ENCODE peak calls at places on chromosomes 13 and 19, in four cellular contexts. I, S, E and K are unnamed samples.

GRCh38 chr19:46132508-46133100 is 8.1 kb upstream of the IGFL3 start:
- DNase-seq in S (no peak), E (no peak), I (no peak), K (no peak)

GRCh38 chr13:98598043-98598442 is 21.1 kb upstream of the STK24 start:
- DNase-seq in I (no peak), E (no peak), S (no peak), K (no peak)

GRCh38 chr13:20222553-20222952 is 9.6 kb downstream of the GJB6 start:
- DNase-seq in E (no peak), S (no peak), I (no peak), K (no peak)

GRCh38 chr19:13825489-13826475 is 30.5 kb downstream of the ZSWIM4 start:
- DNase-seq in S (peak; percentile 48), I (no peak), E (no peak), K (no peak)

GRCh38 chr19:43664008-43664407 is 6.0 kb downstream of the PLAUR start:
- DNase-seq in I (no peak), S (no peak), E (no peak), K (no peak)

GRCh38 chr19:5452594-5453565 is 2.3 kb upstream of the ZNRF4 start:
- DNase-seq in S (no peak), I (peak; percentile 46), E (no peak), K (no peak)

GRCh38 chr19:38898788-38899446 is 501 bp downstream of the SIRT2 start:
- DNase-seq in S (peak; percentile 18), E (peak; percentile 10), I (peak; percentile 54), K (no peak)

GRCh38 chr19:13045812-13046211 is 50.5 kb downstream of the NFIX start:
- DNase-seq in S (no peak), I (no peak), E (no peak), K (no peak)

GRCh38 chr19:13689050-13689449 is 75.3 kb upstream of the MRI1 start:
- DNase-seq in S (peak; percentile 20), E (no peak), I (no peak), K (no peak)

GRCh38 chr13:75271851-75272250 is 210.1 kb downstream of the TBC1D4 start:
- DNase-seq in I (no peak), E (peak; percentile 33), S (no peak), K (no peak)

GRCh38 chr19:13094285-13094595 is 8.4 kb downstream of the LYL1 start:
- DNase-seq in E (no peak), I (no peak), S (no peak), K (no peak)

GRCh38 chr13:97141564-97142005 is 80.5 kb upstream of the MBNL2 start:
- DNase-seq in I (peak; percentile 83), E (peak; percentile 87), S (peak; percentile 20), K (peak; percentile 32)

GRCh38 chr13:22103628-22104027 is 432.8 kb downstream of the FGF9 start:
- DNase-seq in S (no peak), E (no peak), I (no peak), K (no peak)

GRCh38 chr13:20938302-20938701 is 35.8 kb upstream of the XPO4 start:
- DNase-seq in E (no peak), S (no peak), I (no peak), K (no peak)

GRCh38 chr19:10292789-10293636 is 3.3 kb downstream of the ICAM5 start:
- DNase-seq in I (no peak), E (no peak), S (no peak), K (no peak)
- H3K4me3 ChIP-seq in I (no peak overlapping the region), E (no peak overlapping the region), S (peak overlapping the region; percentile 50), K (peak overlapping the region; percentile 46)

DNA sequence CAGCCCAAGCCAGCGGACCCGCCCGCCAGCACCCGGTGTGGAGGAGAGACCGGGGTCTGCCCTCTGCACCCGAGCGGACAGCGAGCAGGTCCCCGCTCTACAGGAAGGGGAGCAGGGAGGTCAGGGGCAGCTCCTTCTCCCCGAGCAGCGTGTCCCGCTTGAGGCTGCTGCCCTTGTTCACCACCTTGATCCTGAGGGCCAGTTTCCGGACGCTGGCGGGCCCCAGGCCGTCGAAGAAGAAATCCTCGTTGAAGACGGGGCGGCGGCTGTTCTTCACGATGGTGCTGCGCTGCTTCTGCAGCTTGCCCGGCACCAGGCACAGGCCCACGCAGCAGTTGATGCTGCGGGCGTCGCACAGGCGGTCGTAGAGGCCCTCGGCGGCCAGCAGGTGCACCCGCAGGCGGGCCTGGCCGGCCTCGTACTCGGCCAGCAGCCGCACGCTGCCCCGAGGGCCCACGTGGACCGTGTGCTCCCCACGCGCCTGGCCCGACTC is 1.9 kb downstream of the C2CD4C start:
- DNase-seq in E (no peak), I (no peak), S (no peak), K (no peak)
- TF ChIP-seq CTCF in E (no peak), I (no peak), S (no peak), K (no peak)

DNA sequence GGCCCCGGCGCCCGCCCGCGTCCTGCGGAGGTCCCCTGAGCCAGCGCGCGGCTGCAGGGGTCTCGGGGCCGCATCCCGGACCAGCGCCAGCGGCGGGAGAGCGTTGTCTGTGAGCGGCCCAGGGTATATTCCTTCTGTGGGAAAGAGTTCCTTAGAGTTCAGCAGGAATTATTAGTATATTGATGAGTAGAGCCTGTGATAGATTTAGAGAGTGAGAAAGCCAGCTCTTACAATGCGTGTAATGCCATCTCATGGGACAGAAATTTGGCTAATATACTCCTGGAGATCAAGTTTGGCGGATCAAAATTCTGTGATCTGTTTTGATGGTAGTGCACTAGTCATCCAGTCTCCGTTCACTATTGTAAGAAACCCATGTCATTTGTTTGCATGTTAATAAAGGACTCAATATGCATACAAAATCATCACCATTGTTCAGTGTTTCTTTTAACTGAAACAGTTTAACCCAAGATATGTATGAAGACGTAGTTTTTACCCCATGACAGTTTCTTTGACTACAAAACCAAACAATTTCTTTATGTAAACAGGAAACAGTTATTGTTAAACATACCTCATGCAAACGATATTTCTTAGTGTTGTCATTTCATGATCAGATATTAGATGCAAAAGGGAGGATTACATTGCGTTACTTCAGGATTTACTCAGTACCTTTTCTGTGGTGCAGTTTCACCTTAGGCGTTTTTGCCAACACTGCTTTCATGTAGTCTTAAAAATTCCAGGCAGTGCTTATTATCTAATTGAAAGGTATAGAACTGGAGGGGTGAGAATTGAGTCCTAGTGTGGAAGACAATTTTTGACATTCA is 9.9 kb downstream of the TNFRSF19 start:
- DNase-seq in S (peak; percentile 59), E (peak; percentile 29), I (no peak), K (no peak)
- H3K4me3 ChIP-seq in S (peak overlapping the region; percentile 82), E (peak overlapping the region; percentile 72), I (peak overlapping the region; percentile 67), K (peak overlapping the region; percentile 67)

GRCh38 chr19:19775891-19776205 is 42.9 kb upstream of the ZNF14 start:
- DNase-seq in I (no peak), S (no peak), E (no peak), K (no peak)

GRCh38 chr19:19774354-19775033 is 41.6 kb upstream of the ZNF14 start:
- DNase-seq in E (no peak), S (no peak), I (no peak), K (no peak)

GRCh38 chr19:19778666-19779065 is 42.9 kb downstream of the ZNF506 start:
- DNase-seq in S (no peak), I (no peak), E (no peak), K (no peak)

GRCh38 chr19:19777692-19778091 is 43.9 kb downstream of the ZNF506 start:
- DNase-seq in I (no peak), E (no peak), S (no peak), K (no peak)

GRCh38 chr19:19776206-19777008 is 43.5 kb upstream of the ZNF14 start:
- DNase-seq in I (peak; percentile 75), S (peak; percentile 98), E (peak; percentile 99), K (peak; percentile 98)
- TF ChIP-seq CTCF in I (no peak), S (no peak), E (no peak), K (no peak)

DNA sequence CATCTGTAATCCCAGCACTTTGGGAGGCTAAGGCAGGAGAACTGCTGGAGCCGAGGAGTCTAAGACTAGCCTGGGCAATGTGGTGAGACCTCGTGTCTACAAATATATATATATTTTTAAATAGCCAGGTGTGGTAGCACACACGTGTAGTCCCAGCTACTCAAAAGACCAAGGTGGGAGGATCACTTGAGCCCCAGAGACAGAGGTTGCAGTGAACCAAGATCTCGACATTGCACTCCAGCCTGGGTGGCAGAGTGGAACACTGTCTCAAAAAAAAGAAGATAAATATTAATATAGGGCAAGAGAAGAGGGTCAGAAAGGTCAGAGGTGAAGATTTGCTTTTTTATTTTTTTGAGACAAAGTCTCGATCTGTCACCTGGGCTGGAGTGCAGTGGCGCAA is 5.5 kb upstream of the MRPL4 start:
- DNase-seq in I (no peak), E (no peak), S (no peak), K (no peak)
- H3K4me3 ChIP-seq in I (no peak overlapping the region), E (no peak overlapping the region), S (no peak overlapping the region), K (no peak overlapping the region)

GRCh38 chr13:41411536-41411935 is 45.8 kb upstream of the RGCC start:
- DNase-seq in S (no peak), E (peak; percentile 73), I (no peak), K (no peak)
- TF ChIP-seq CTCF in S (peak; percentile 44), E (peak; percentile 53), I (peak; percentile 36), K (peak; percentile 49)

GRCh38 chr19:41323430-41324125 is 13.6 kb downstream of the CCDC97 start:
- DNase-seq in I (peak; percentile 93), E (peak; percentile 99), S (no peak), K (no peak)

GRCh38 chr19:41325640-41325946 is 15.6 kb downstream of the CCDC97 start:
- DNase-seq in E (no peak), S (no peak), I (no peak), K (no peak)

GRCh38 chr19:41324231-41324702 is 14.3 kb downstream of the CCDC97 start:
- DNase-seq in E (no peak), I (no peak), S (no peak), K (no peak)

GRCh38 chr19:41325947-41326706 is 16.2 kb downstream of the CCDC97 start:
- DNase-seq in I (no peak), S (peak; percentile 34), E (peak; percentile 76), K (no peak)

GRCh38 chr19:41324921-41325639 is 15.1 kb downstream of the CCDC97 start:
- DNase-seq in S (peak; percentile 65), E (peak; percentile 83), I (peak; percentile 83), K (no peak)
- H3K4me3 ChIP-seq in S (no peak overlapping the region), E (no peak overlapping the region), I (no peak overlapping the region), K (no peak overlapping the region)

GRCh38 chr13:113930711-113931637 is 42.9 kb downstream of the C13orf46 start:
- DNase-seq in I (no peak), E (no peak), S (no peak), K (no peak)
- TF ChIP-seq CTCF in I (no peak), E (no peak), S (no peak), K (no peak)

GRCh38 chr19:22144394-22144793 is 52.4 kb downstream of the ZNF676 start:
- DNase-seq in S (peak; percentile 21), E (peak; percentile 16), I (no peak), K (peak; percentile 11)
- H3K4me3 ChIP-seq in S (no peak overlapping the region), E (no peak overlapping the region), I (no peak overlapping the region), K (no peak overlapping the region)